ENCODE peak calls at places on chromosomes 1 and 21, in six cellular contexts. L is posterior cingulate gyrus; V is NCI-H1105; H is stimulated activated CD4-positive, alpha-beta T cell treated with anti-CD3 and anti-CD28 coated beads, Interleukin-12 subunit alpha, Interleukin-12 subunit beta, amount 100 ng/mL, for 4 hours; T is naive thymus-derived CD4-positive, alpha-beta T cell; M is fibroblast of the aortic adventitia. X is an unnamed sample.

GRCh38 chr21:42546433-42546832 is 32.8 kb downstream of the SLC37A1 start:
- DNase-seq in L (no peak), V (no peak), H (no peak), T (no peak), M (no peak), X (no peak)

GRCh38 chr1:182095946-182096345 is 34.4 kb upstream of the ZNF648 start:
- DNase-seq in L (no peak), V (no peak), H (no peak), T (no peak), M (no peak), X (no peak)

GRCh38 chr1:64487061-64487460 is 17.1 kb downstream of the CACHD1 start:
- DNase-seq in L (no peak), V (no peak), H (no peak), T (no peak), M (no peak), X (no peak)

GRCh38 chr1:54567961-54568360 is 19.9 kb downstream of the ACOT11 start:
- DNase-seq in L (no peak), V (no peak), H (no peak), T (no peak), M (no peak), X (peak; percentile 62)

GRCh38 chr1:22500476-22500875 is 48.8 kb downstream of the ZBTB40 start:
- DNase-seq in L (no peak), V (peak; percentile 61), H (no peak), T (no peak), M (peak; percentile 31), X (peak; percentile 82)

GRCh38 chr1:232923739-232924386 is 26.5 kb upstream of the NTPCR start:
- DNase-seq in L (no peak), V (no peak), H (peak; percentile 15), T (peak; percentile 69), M (no peak), X (peak; percentile 18)

GRCh38 chr1:153962088-153963029 is 978 bp downstream of the SLC39A1 start:
- DNase-seq in L (no peak), V (no peak), H (no peak), T (no peak), M (peak; percentile 43), X (peak; percentile 85)

GRCh38 chr21:31731112-31731801 is 661 bp downstream of the SCAF4 start:
- DNase-seq in L (peak; percentile 21), V (peak; percentile 50), H (peak; percentile 43), T (peak; percentile 56), M (no peak), X (no peak)

GRCh38 chr1:230788561-230789275 is 41.5 kb downstream of the CAPN9 start:
- DNase-seq in L (no peak), V (no peak), H (no peak), T (no peak), M (no peak), X (no peak)

GRCh38 chr1:27517907-27518718 is 28.1 kb upstream of the WASF2 start:
- DNase-seq in L (no peak), V (no peak), H (no peak), T (no peak), M (no peak), X (no peak)

GRCh38 chr1:111690306-111690617 is 48.9 kb downstream of the INKA2 start:
- DNase-seq in L (peak; percentile 28), V (peak; percentile 22), H (no peak), T (no peak), M (peak; percentile 96), X (peak; percentile 81)

GRCh38 chr1:32241011-32241763 is 5.8 kb upstream of the FAM167B start:
- DNase-seq in L (peak; percentile 28), V (peak; percentile 50), H (peak; percentile 47), T (peak; percentile 43), M (peak; percentile 68), X (peak; percentile 82)

GRCh38 chr21:43972850-43973633 is 39.1 kb upstream of the TRAPPC10 start:
- DNase-seq in L (no peak), V (no peak), H (no peak), T (no peak), M (no peak), X (peak; percentile 18)

GRCh38 chr1:25001125-25001915 is 71.2 kb upstream of the RUNX3 start:
- DNase-seq in L (no peak), V (no peak), H (no peak), T (no peak), M (no peak), X (no peak)

X was measured in mesenchymal stem cell.